ENCODE peak calls at places on chromosomes 11 and 22, in seven cellular contexts. R is cardiac fibroblast, B is heart left ventricle, J is HFF-Myc, Z is heart right ventricle, H is pancreas, W is lower leg skin. I is an unnamed sample.

GRCh38 chr11:119742263-119742861 is 13.4 kb upstream of the NECTIN1 start:
- DNase-seq in R (no peak), B (no peak), J (no peak), Z (no peak), H (no peak), W (no peak), I (no peak)

GRCh38 chr11:72969894-72970335 is 155.7 kb downstream of the ATG16L2 start:
- DNase-seq in R (peak), B (no peak), J (no peak), Z (no peak), H (no peak), W (no peak), I (no peak)

GRCh38 chr11:71305451-71306125 is 53.2 kb upstream of the SHANK2 start:
- DNase-seq in R (no peak), B (no peak), J (no peak), Z (no peak), H (no peak), W (peak), I (peak)

GRCh38 chr11:103947566-103947919 is 88.9 kb upstream of the DDI1 start:
- DNase-seq in R (peak), B (no peak), J (no peak), Z (no peak), H (no peak), W (no peak), I (no peak)

GRCh38 chr11:44964526-44965209 is 14.0 kb upstream of the TP53I11 start:
- DNase-seq in R (no peak), B (no peak), J (no peak), Z (no peak), H (no peak), W (no peak), I (peak)

GRCh38 chr11:83310718-83311117 is 24.6 kb upstream of the CCDC90B start:
- DNase-seq in R (no peak), B (no peak), J (no peak), Z (no peak), H (no peak), W (no peak), I (no peak)

GRCh38 chr11:109421981-109422590 is at the start of gene C11orf87:
- DNase-seq in R (no peak), B (peak), J (no peak), Z (peak), H (no peak), W (no peak), I (no peak)

GRCh38 chr22:48594016-48594756 is 1233.5 kb downstream of the BRD1 start:
- DNase-seq in R (no peak), B (peak), J (no peak), Z (no peak), H (no peak), W (no peak), I (no peak)

GRCh38 chr11:82980292-82980691 is 78.8 kb downstream of the DDIAS start:
- DNase-seq in R (peak), B (no peak), J (peak), Z (no peak), H (no peak), W (no peak), I (no peak)

GRCh38 chr11:27700351-27701261 is at the start of gene BDNF:
- DNase-seq in R (peak), B (no peak), J (no peak), Z (no peak), H (no peak), W (peak), I (no peak)

GRCh38 chr11:6298605-6299004 is 21.7 kb downstream of the CAVIN3 start:
- DNase-seq in R (peak), B (no peak), J (no peak), Z (peak), H (peak), W (no peak), I (no peak)

GRCh38 chr11:2791139-2791520 is 91.3 kb upstream of the KCNQ1OT1 start:
- DNase-seq in R (no peak), B (peak), J (no peak), Z (peak), H (no peak), W (peak), I (no peak)

DNA sequence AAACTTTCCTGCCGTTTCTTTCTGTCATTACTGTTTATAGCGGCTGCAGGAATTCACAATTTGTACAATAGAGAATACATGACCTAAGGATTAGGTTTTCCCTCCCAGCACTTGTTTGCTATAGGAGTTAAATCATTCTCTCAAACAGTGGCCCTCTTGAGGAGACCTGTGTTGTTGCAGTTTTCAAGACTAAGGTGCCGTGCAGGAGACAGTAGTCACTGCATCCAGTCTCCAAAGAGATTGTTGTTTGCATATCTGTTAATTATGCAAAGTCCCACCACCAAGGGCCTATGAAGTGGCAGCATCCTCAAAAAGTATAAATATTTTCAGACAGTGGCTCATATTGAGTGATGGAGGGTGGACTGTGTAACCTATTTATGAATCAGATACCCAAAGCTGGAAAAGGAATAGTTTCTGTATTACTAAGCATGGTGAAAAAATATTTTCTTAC is 2.3 kb downstream of the PRSS23 start:
- DNase-seq in R (peak), B (no peak), J (no peak), Z (no peak), H (no peak), W (no peak), I (no peak)
- H3K4me3 ChIP-seq in R (peak), B (no peak), J (peak), Z (no peak), H (no peak), W (no peak), I (no peak)

GRCh38 chr22:46985507-46985882 is 223.0 kb downstream of the TBC1D22A start:
- DNase-seq in R (no peak), B (no peak), J (no peak), Z (no peak), H (no peak), W (peak), I (no peak)
- TF ChIP-seq CTCF in R (no peak), B (no peak), J (no peak), Z (no peak), H (no peak), W (no peak), I (no peak)

GRCh38 chr22:33539202-33539901 is 380.9 kb downstream of the LARGE1 start:
- DNase-seq in R (no peak), B (no peak), J (no peak), Z (no peak), H (no peak), W (no peak), I (no peak)

GRCh38 chr22:33535937-33536875 is 384.1 kb downstream of the LARGE1 start:
- DNase-seq in R (no peak), B (no peak), J (no peak), Z (no peak), H (no peak), W (no peak), I (no peak)

GRCh38 chr22:33539902-33540751 is 380.1 kb downstream of the LARGE1 start:
- DNase-seq in R (peak), B (peak), J (no peak), Z (peak), H (peak), W (peak), I (peak)

GRCh38 chr22:33538277-33538885 is 381.9 kb downstream of the LARGE1 start:
- DNase-seq in R (no peak), B (no peak), J (no peak), Z (no peak), H (no peak), W (no peak), I (no peak)

GRCh38 chr22:33537059-33537458 is 383.2 kb downstream of the LARGE1 start:
- DNase-seq in R (no peak), B (no peak), J (no peak), Z (no peak), H (no peak), W (no peak), I (no peak)
- H3K4me3 ChIP-seq in R (no peak), B (no peak), J (no peak), Z (no peak), H (no peak), W (no peak), I (no peak)

DNA sequence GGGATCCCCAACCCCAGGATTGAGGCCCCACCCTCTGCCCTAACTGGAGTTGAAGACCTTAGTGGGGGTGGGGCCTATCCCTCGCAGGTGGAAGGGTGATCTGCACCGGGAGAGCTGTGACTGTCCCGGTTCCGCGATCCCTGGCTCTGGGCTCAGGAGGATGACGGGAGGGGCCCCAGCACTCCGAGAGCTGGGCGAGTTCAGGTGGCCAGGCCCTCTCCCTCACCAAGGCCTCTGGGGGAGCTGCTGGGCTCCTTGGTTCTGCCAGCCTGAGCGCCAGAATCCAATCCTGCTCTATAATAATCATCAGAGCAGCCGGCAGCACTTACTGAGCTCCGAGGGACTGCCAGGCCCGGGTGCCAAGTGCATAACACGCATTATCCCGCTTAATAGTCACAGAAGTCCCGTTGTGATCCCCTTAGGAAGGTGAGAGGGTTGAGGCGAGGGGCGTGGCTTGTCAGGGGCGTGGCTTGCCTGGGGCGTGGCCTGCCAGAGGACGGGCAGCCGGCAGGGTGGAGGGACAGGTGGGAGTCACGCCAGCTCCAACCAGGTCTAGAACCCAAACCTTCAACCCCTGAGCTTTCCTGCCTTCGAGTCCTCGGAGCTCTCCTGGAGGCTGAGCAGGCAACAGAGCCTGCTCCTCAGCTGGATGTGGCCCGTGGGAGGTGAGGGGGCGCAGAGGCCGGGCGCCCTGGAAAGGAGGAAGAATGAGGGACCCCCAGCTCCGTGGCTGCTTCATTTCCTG is 7.2 kb upstream of the SYT7 start:
- DNase-seq in R (no peak), B (peak), J (no peak), Z (peak), H (peak), W (peak), I (peak)
- TF ChIP-seq CTCF in R (peak), B (no peak), J (no peak), Z (no peak), H (no peak), W (no peak), I (no peak)

DNA sequence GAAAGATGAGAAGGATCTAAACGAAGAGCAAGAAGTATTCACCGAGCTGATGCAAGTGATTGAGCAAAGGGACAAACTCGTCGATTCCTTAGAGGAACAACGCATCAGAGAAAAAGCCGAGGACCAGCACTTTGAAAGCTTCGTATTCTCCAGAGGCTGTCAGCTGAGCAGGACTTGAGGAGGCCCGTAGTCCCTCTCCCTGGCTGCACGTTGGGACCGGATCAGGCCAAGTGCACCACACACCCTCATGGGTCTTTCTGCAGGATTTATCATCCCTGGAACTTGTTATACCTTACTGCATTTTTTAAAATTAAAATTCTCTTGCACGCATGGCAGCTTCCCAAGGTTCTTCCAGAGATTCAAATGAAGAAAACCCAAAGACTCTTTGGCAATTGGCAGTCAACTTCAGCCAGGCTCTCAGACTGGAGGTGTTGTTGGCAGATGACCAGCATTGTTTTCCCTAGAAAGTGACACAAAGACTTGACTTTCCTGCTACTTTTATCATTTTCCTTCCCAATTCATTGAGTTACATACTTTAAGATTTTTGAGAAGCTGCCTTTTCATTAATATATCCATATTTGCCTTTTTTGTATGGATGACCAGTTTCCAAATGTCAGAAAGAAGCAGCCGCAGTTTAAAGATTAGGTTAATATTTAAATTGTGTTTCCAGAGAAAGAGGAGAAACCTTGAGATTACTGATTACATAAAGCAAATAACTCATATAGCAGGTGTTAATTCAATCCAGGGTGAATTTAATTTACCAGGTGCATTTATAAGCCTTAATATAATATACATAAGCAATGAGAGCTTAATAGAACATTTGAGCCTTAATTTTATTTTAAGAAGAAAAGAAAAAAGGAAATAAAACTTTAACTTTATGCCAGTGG is 18.8 kb upstream of the PARVA start:
- DNase-seq in R (no peak), B (no peak), J (no peak), Z (no peak), H (no peak), W (no peak), I (no peak)
- H3K4me3 ChIP-seq in R (no peak), B (no peak), J (no peak), Z (no peak), H (no peak), W (no peak), I (no peak)

GRCh38 chr11:74683941-74684481 is 47.2 kb downstream of the CHRDL2 start:
- DNase-seq in R (peak), B (no peak), J (no peak), Z (no peak), H (no peak), W (peak), I (no peak)

GRCh38 chr11:74681686-74682651 is 49.3 kb downstream of the CHRDL2 start:
- DNase-seq in R (no peak), B (no peak), J (no peak), Z (peak), H (peak), W (peak), I (no peak)

GRCh38 chr11:74684661-74685060 is 46.6 kb downstream of the CHRDL2 start:
- DNase-seq in R (no peak), B (no peak), J (no peak), Z (no peak), H (no peak), W (peak), I (no peak)

GRCh38 chr11:74682731-74683278 is 48.4 kb downstream of the CHRDL2 start:
- DNase-seq in R (no peak), B (no peak), J (no peak), Z (no peak), H (no peak), W (peak), I (no peak)

DNA sequence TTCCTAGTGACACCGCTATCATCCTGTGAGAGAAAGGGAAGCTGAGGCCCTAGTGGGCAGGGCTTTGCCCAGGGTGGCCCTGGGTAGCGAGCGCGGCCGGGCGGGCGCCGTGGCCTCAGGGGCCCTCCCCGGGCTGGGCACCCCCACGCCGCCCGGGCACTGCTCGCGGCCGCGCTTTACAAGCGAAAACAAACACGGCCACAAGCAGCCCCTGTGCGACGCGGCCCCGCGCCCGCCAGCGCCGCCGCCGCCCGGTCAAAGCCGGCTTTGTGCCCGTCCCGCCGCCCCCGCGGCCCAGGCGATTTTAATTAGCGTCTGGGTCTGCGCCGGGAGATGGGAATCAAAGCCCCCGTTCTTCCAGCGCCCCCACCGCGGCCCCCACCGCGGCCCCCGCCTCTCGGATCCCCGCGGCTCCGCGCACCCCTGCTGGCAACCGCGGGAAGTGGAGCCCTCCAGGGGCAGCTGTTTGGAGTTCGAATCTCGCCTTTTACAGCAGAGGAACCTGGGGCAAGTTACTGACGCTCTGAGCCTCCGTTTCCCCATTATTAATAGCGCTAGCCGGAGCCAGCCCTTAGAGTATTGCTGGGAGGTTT is 47.9 kb downstream of the CHRDL2 start:
- DNase-seq in R (no peak), B (no peak), J (no peak), Z (peak), H (no peak), W (peak), I (no peak)
- TF ChIP-seq CTCF in R (peak), B (peak), J (peak), Z (no peak), H (peak), W (no peak), I (no peak)

GRCh38 chr11:74007691-74008372 is 1.1 kb downstream of the UCP3 start:
- DNase-seq in R (no peak), B (no peak), J (no peak), Z (no peak), H (no peak), W (peak), I (no peak)
- H3K4me3 ChIP-seq in R (no peak), B (no peak), J (no peak), Z (no peak), H (no peak), W (no peak), I (no peak)